ENCODE peak calls at places on chromosome 1, in five cellular contexts. One of them, this sample, is unnamed.

GRCh38 chr1:161733526-161733925 is 12.2 kb downstream of the FCRLB start:
- DNase-seq in GM23248: peak; percentile 96
- DNase-seq in OCI-LY7: no peak
- DNase-seq in neuronal stem cell: no peak
- DNase-seq in GM23338: no peak
- DNase-seq in this sample: no peak

GRCh38 chr1:154609398-154610380 is 1.7 kb upstream of the ADAR start:
- DNase-seq in GM23248: peak; percentile 51
- DNase-seq in OCI-LY7: peak; percentile 46
- DNase-seq in neuronal stem cell: no peak
- DNase-seq in GM23338: peak; percentile 86
- DNase-seq in this sample: peak; percentile 64

GRCh38 chr1:222552882-222553281 is 5.0 kb upstream of the HHIPL2 start:
- DNase-seq in GM23248: peak; percentile 66
- DNase-seq in OCI-LY7: no peak
- DNase-seq in neuronal stem cell: no peak
- DNase-seq in GM23338: no peak
- DNase-seq in this sample: no peak

GRCh38 chr1:19327736-19328135 is 15.6 kb downstream of the SLC66A1 start:
- DNase-seq in GM23248: no peak
- DNase-seq in OCI-LY7: no peak
- DNase-seq in neuronal stem cell: no peak
- DNase-seq in GM23338: no peak
- DNase-seq in this sample: no peak

GRCh38 chr1:93556291-93556690 is 108.4 kb downstream of the FNBP1L start:
- DNase-seq in GM23248: no peak
- DNase-seq in OCI-LY7: no peak
- DNase-seq in neuronal stem cell: no peak
- DNase-seq in GM23338: no peak
- DNase-seq in this sample: no peak

GRCh38 chr1:90926971-90927370 is 94.9 kb downstream of the ZNF644 start:
- DNase-seq in GM23248: no peak
- DNase-seq in OCI-LY7: no peak
- DNase-seq in neuronal stem cell: no peak
- DNase-seq in GM23338: peak; percentile 90
- DNase-seq in this sample: peak; percentile 43

GRCh38 chr1:119784127-119784781 is 15.5 kb upstream of the HMGCS2 start:
- DNase-seq in GM23248: peak; percentile 62
- DNase-seq in OCI-LY7: no peak
- DNase-seq in neuronal stem cell: no peak
- DNase-seq in GM23338: no peak
- DNase-seq in this sample: no peak

GRCh38 chr1:226677121-226678020 is 61.7 kb downstream of the ITPKB start:
- DNase-seq in GM23248: peak; percentile 97
- DNase-seq in OCI-LY7: peak; percentile 69
- DNase-seq in neuronal stem cell: no peak
- DNase-seq in GM23338: no peak
- DNase-seq in this sample: no peak

GRCh38 chr1:19313636-19313959 is 1.5 kb downstream of the SLC66A1 start:
- DNase-seq in GM23248: peak; percentile 35
- DNase-seq in OCI-LY7: no peak
- DNase-seq in neuronal stem cell: no peak
- DNase-seq in GM23338: no peak
- DNase-seq in this sample: no peak

GRCh38 chr1:13766906-13767564 is 67.0 kb downstream of the PRDM2 start:
- DNase-seq in GM23248: peak; percentile 86
- DNase-seq in OCI-LY7: no peak
- DNase-seq in neuronal stem cell: no peak
- DNase-seq in GM23338: no peak
- DNase-seq in this sample: no peak

GRCh38 chr1:232600430-232601258 is 29.3 kb downstream of the SIPA1L2 start:
- DNase-seq in GM23248: no peak
- DNase-seq in OCI-LY7: peak; percentile 49
- DNase-seq in neuronal stem cell: no peak
- DNase-seq in GM23338: peak; percentile 28
- DNase-seq in this sample: no peak

GRCh38 chr1:32464716-32465540 is at the start of gene ZBTB8B:
- DNase-seq in GM23248: no peak
- DNase-seq in OCI-LY7: no peak
- DNase-seq in neuronal stem cell: peak; percentile 93
- DNase-seq in GM23338: peak; percentile 99
- DNase-seq in this sample: peak; percentile 95

GRCh38 chr1:174021611-174022079 is 512 bp downstream of the RC3H1 start:
- DNase-seq in GM23248: peak; percentile 83
- DNase-seq in OCI-LY7: peak; percentile 62
- DNase-seq in neuronal stem cell: peak; percentile 56
- DNase-seq in GM23338: peak; percentile 80
- DNase-seq in this sample: no peak

GRCh38 chr1:223531742-223532341 is 133.7 kb downstream of the CAPN8 start:
- DNase-seq in GM23248: peak; percentile 49
- DNase-seq in OCI-LY7: peak; percentile 33
- DNase-seq in neuronal stem cell: peak; percentile 44
- DNase-seq in GM23338: peak; percentile 87
- DNase-seq in this sample: peak; percentile 54

GRCh38 chr1:7838714-7839113 is 14.2 kb downstream of the UTS2 start:
- DNase-seq in GM23248: no peak
- DNase-seq in OCI-LY7: no peak
- DNase-seq in neuronal stem cell: no peak
- DNase-seq in GM23338: no peak
- DNase-seq in this sample: no peak

GRCh38 chr1:37650721-37651120 is 16.0 kb upstream of the RSPO1 start:
- DNase-seq in GM23248: no peak
- DNase-seq in OCI-LY7: no peak
- DNase-seq in neuronal stem cell: no peak
- DNase-seq in GM23338: no peak
- DNase-seq in this sample: no peak

GRCh38 chr1:91498035-91498434 is 2.6 kb upstream of the CDC7 start:
- DNase-seq in GM23248: no peak
- DNase-seq in OCI-LY7: no peak
- DNase-seq in neuronal stem cell: no peak
- DNase-seq in GM23338: no peak
- DNase-seq in this sample: no peak

GRCh38 chr1:232952514-232953175 is 2.2 kb downstream of the NTPCR start:
- DNase-seq in GM23248: peak; percentile 73
- DNase-seq in OCI-LY7: peak; percentile 73
- DNase-seq in neuronal stem cell: peak; percentile 39
- DNase-seq in GM23338: peak; percentile 89
- DNase-seq in this sample: peak; percentile 72

GRCh38 chr1:200386416-200386815 is 23.4 kb downstream of the ZNF281 start:
- DNase-seq in GM23248: no peak
- DNase-seq in OCI-LY7: no peak
- DNase-seq in neuronal stem cell: no peak
- DNase-seq in GM23338: no peak
- DNase-seq in this sample: no peak

GRCh38 chr1:221439734-221440436 is 302.0 kb downstream of the DUSP10 start:
- DNase-seq in GM23248: peak; percentile 96
- DNase-seq in OCI-LY7: no peak
- DNase-seq in neuronal stem cell: no peak
- DNase-seq in GM23338: no peak
- DNase-seq in this sample: no peak

GRCh38 chr1:30523055-30524020 is 200.0 kb downstream of the MATN1 start:
- DNase-seq in GM23248: peak; percentile 98
- DNase-seq in OCI-LY7: no peak
- DNase-seq in neuronal stem cell: no peak
- DNase-seq in GM23338: no peak
- DNase-seq in this sample: no peak

GRCh38 chr1:63828322-63829044 is 54.7 kb downstream of the ROR1 start:
- DNase-seq in GM23248: peak; percentile 9
- DNase-seq in OCI-LY7: peak; percentile 86
- DNase-seq in neuronal stem cell: no peak
- DNase-seq in GM23338: no peak
- DNase-seq in this sample: no peak

GRCh38 chr1:63824386-63824898 is 50.6 kb downstream of the ROR1 start:
- DNase-seq in GM23248: peak; percentile 27
- DNase-seq in OCI-LY7: no peak
- DNase-seq in neuronal stem cell: no peak
- DNase-seq in GM23338: no peak
- DNase-seq in this sample: no peak

GRCh38 chr1:63829349-63830327 is 55.8 kb downstream of the ROR1 start:
- DNase-seq in GM23248: peak; percentile 49
- DNase-seq in OCI-LY7: no peak
- DNase-seq in neuronal stem cell: no peak
- DNase-seq in GM23338: no peak
- DNase-seq in this sample: no peak

GRCh38 chr1:63825111-63825510 is 51.3 kb downstream of the ROR1 start:
- DNase-seq in GM23248: no peak
- DNase-seq in OCI-LY7: no peak
- DNase-seq in neuronal stem cell: no peak
- DNase-seq in GM23338: no peak
- DNase-seq in this sample: no peak

DNA sequence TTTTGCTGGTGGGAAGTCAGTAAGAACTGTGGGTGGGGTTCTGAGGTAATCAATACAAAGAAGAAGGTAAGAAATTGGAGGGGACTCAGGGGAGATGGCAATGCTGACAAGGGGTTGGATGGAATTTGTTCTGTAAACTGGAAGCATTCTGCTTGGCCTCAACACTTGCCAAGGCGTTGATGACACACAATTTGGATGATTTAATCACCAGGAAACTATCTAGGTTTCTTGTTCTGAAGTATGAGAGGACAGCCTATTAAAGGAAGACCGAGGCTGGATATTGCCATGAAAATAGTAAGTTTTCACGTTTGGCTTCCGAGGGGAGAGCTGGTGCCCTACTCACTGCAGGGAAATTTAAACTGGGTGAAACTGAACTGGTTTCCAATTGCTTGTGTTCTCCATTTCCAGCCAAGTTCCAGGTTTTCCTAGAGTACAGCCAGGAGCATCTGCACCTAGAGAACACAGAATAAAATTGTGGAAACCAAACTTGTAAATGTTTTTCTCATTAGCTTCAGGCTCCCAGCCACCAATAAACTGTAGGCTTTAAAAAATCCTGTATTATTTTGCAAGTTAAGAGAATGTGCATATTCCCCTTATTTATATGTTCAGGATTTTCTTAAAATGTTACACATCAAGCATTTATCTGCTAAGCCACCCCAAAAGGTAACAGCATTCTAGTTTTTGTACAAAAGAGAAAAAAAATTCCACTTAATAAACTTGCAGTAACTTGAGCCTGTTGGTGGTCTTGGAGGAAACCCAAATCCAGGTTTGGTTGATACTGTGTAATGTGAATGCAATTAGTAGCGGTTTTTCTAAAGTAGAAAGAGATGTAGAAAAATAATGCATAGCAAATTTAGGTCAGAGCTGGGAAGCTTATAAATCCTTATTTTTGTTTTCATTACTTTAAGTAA is 53.8 kb downstream of the ROR1 start:
- DNase-seq in GM23248: peak; percentile 84
- DNase-seq in OCI-LY7: peak; percentile 36
- DNase-seq in neuronal stem cell: no peak
- DNase-seq in GM23338: no peak
- DNase-seq in this sample: no peak
- H3K27ac ChIP-seq in GM23248: peak overlapping the region; percentile 57
- H3K27ac ChIP-seq in OCI-LY7: peak overlapping the region; percentile 90
- H3K27ac ChIP-seq in neuronal stem cell: no peak overlapping the region
- H3K27ac ChIP-seq in GM23338: no peak overlapping the region
- H3K27ac ChIP-seq in this sample: no peak overlapping the region

DNA sequence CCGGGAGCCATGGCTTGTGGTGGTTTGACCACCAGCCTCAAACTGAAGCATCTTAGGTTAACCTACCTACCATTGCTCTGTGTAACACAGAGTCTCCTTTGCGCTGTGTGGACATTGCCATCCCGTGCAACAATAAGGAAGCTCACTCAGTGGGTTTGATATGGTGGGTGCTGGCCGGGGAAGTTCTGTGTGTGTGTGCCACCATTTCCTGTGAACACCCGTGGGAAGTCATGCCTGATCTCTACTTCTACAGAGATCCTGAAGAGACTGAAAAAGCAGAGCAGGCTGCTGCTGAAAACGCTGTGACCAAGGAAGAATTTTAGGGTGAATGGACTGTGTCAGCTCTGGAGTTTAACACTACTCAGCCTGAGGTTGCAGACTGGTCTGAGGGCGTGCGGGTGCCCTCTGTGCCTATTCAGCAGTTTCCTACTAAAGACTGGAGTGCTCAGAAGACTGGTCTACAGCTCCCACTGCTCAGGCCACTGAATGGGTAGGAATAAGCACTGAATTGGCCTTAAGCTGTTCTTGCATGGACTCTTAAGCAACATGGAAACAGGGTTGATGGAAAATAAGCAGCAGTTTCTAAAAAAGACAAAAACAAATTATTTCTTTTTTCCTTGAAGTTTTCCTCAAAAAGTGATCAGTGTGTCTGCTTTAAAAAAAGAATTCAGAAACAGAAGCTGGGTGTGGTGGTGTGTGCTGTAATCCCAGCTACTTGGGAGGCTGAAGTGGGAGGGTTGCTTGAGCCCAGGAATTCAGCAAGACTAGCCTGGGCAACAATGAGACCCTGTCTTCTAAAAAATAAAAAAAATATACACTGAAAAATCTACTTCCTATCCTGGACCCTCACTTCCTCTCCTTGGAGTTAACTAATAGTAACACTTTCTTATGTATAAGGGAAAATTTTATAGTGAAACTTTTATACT is 14.6 kb downstream of the CEP350 start:
- DNase-seq in GM23248: no peak
- DNase-seq in OCI-LY7: no peak
- DNase-seq in neuronal stem cell: no peak
- DNase-seq in GM23338: no peak
- DNase-seq in this sample: no peak
- H3K4me3 ChIP-seq in GM23248: no peak overlapping the region
- H3K4me3 ChIP-seq in OCI-LY7: no peak overlapping the region
- H3K4me3 ChIP-seq in neuronal stem cell: no peak overlapping the region
- H3K4me3 ChIP-seq in GM23338: no peak overlapping the region
- H3K4me3 ChIP-seq in this sample: no peak overlapping the region

GRCh38 chr1:9319208-9319788 is 26.6 kb downstream of the SPSB1 start:
- DNase-seq in GM23248: no peak
- DNase-seq in OCI-LY7: no peak
- DNase-seq in neuronal stem cell: no peak
- DNase-seq in GM23338: no peak
- DNase-seq in this sample: no peak
- H3K4me1 ChIP-seq in GM23248: peaks cover 40% of the 10 kb centered on the region
- H3K4me1 ChIP-seq in OCI-LY7: peaks cover 50% of the 10 kb centered on the region
- H3K4me1 ChIP-seq in neuronal stem cell: peaks cover 23% of the 10 kb centered on the region
- H3K4me1 ChIP-seq in GM23338: peaks cover 26% of the 10 kb centered on the region
- H3K4me1 ChIP-seq in this sample: peaks cover 18% of the 10 kb centered on the region

DNA sequence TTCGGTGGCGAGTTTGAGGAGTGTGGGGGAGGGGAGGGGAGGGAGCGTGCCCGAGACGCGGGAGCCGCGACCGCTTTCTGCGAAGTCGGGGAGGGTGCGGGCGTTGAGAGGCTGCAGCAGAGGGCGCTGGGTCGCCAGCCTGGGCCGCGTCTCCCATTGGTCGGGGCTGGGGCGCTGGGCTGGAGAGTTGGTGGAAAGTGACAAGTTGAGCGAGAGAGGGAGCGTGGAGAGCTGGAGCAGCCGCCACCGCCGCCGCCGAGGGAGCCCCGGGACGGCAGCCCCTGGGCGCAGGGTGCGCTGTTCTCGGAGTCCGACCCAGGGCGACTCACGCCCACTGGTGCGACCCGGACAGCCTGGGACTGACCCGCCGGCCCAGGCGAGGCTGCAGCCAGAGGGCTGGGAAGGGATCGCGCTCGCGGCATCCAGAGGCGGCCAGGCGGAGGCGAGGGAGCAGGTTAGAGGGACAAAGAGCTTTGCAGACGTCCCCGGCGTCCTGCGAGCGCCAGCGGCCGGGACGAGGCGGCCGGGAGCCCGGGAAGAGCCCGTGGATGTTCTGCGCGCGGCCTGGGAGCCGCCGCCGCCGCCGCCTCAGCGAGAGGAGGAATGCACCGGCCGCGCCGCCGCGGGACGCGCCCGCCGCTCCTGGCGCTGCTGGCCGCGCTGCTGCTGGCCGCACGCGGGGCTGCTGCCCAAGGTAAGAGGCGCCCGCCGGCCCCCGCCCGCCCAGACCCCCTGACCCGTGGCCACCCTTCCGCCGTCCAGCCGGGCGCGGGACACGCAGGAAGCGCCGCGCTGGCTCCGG is at the start of gene ROR1:
- DNase-seq in GM23248: peak; percentile 94
- DNase-seq in OCI-LY7: peak; percentile 73
- DNase-seq in neuronal stem cell: peak; percentile 85
- DNase-seq in GM23338: peak; percentile 96
- DNase-seq in this sample: no peak
- H3K27ac ChIP-seq in GM23248: peak within 1 kb of the TSS; percentile 14
- H3K27ac ChIP-seq in OCI-LY7: no peak within 1 kb of the TSS
- H3K27ac ChIP-seq in neuronal stem cell: peak within 1 kb of the TSS; percentile 83
- H3K27ac ChIP-seq in GM23338: peak within 1 kb of the TSS; percentile 98
- H3K27ac ChIP-seq in this sample: peak within 1 kb of the TSS; percentile 18